ENCODE peak calls at places on chromosomes 11 and 22, in seven cellular contexts. E is heart left ventricle, P is prostate gland, R is IMR-90, J is ovary, I is adrenal gland, D is vagina. Z is an unnamed sample.

GRCh38 chr22:19477321-19478085 is 1.5 kb downstream of the UFD1 start:
- DNase-seq in E (no peak), P (no peak), R (peak; percentile 16), J (no peak), I (no peak), D (no peak), Z (no peak)

GRCh38 chr11:63504933-63505586 is 824 bp upstream of the LGALS12 start:
- DNase-seq in E (peak; percentile 62), P (no peak), R (no peak), J (peak; percentile 75), I (peak; percentile 54), D (no peak), Z (no peak)

GRCh38 chr11:64343740-64344133 is 3.7 kb downstream of the CCDC88B start:
- DNase-seq in E (peak; percentile 51), P (no peak), R (no peak), J (no peak), I (no peak), D (no peak), Z (no peak)

GRCh38 chr11:11486423-11486822 is 133.4 kb upstream of the CSNK2A3 start:
- DNase-seq in E (no peak), P (no peak), R (no peak), J (no peak), I (no peak), D (no peak), Z (no peak)

GRCh38 chr11:35553021-35553420 is 27.6 kb upstream of the PAMR1 start:
- DNase-seq in E (no peak), P (no peak), R (peak; percentile 67), J (no peak), I (no peak), D (no peak), Z (no peak)

GRCh38 chr11:86182976-86183584 is 61.5 kb upstream of the EED start:
- DNase-seq in E (no peak), P (no peak), R (peak; percentile 35), J (no peak), I (no peak), D (no peak), Z (no peak)

GRCh38 chr11:62709262-62710000 is 2.0 kb downstream of the GNG3 start:
- DNase-seq in E (peak; percentile 99), P (peak; percentile 97), R (peak; percentile 97), J (peak; percentile 98), I (peak; percentile 99), D (peak; percentile 98), Z (peak; percentile 99)

GRCh38 chr22:34427436-34427835 is 507.2 kb upstream of the LARGE1 start:
- DNase-seq in E (no peak), P (peak; percentile 57), R (no peak), J (no peak), I (no peak), D (no peak), Z (no peak)

GRCh38 chr22:35921777-35922176 is 106.8 kb downstream of the RBFOX2 start:
- DNase-seq in E (peak; percentile 69), P (peak; percentile 59), R (peak; percentile 90), J (no peak), I (peak; percentile 83), D (no peak), Z (no peak)

GRCh38 chr11:9827700-9828099 is 163.8 kb downstream of the SWAP70 start:
- DNase-seq in E (no peak), P (no peak), R (no peak), J (no peak), I (no peak), D (no peak), Z (no peak)

GRCh38 chr11:130031945-130032344 is 29.3 kb upstream of the PRDM10 start:
- DNase-seq in E (no peak), P (no peak), R (no peak), J (no peak), I (no peak), D (no peak), Z (no peak)

GRCh38 chr22:31790240-31790639 is 36.4 kb downstream of the DEPDC5 start:
- DNase-seq in E (no peak), P (no peak), R (no peak), J (no peak), I (no peak), D (no peak), Z (no peak)

GRCh38 chr11:63869686-63870085 is 30.8 kb downstream of the MARK2 start:
- DNase-seq in E (no peak), P (no peak), R (no peak), J (no peak), I (no peak), D (no peak), Z (no peak)

GRCh38 chr22:46143491-46144147 is 6.7 kb upstream of the PPARA start:
- DNase-seq in E (no peak), P (peak; percentile 33), R (no peak), J (peak; percentile 26), I (peak; percentile 13), D (no peak), Z (no peak)

GRCh38 chr11:29161216-29161615 is 855.6 kb downstream of the KCNA4 start:
- DNase-seq in E (no peak), P (no peak), R (peak; percentile 43), J (no peak), I (no peak), D (no peak), Z (no peak)

GRCh38 chr22:37896181-37896592 is 9.9 kb upstream of the MICALL1 start:
- DNase-seq in E (no peak), P (peak; percentile 45), R (peak; percentile 33), J (no peak), I (peak; percentile 39), D (no peak), Z (no peak)

GRCh38 chr11:119699227-119699626 is 29.8 kb downstream of the NECTIN1 start:
- DNase-seq in E (peak; percentile 88), P (peak; percentile 76), R (no peak), J (peak; percentile 46), I (peak; percentile 73), D (no peak), Z (peak; percentile 52)

GRCh38 chr11:119453881-119454280 is 30.9 kb upstream of the THY1 start:
- DNase-seq in E (no peak), P (no peak), R (no peak), J (no peak), I (no peak), D (no peak), Z (no peak)

GRCh38 chr11:36186340-36186739 is 102.9 kb downstream of the COMMD9 start:
- DNase-seq in E (no peak), P (peak; percentile 42), R (peak; percentile 87), J (no peak), I (no peak), D (peak; percentile 62), Z (peak; percentile 20)

GRCh38 chr11:107203656-107204055 is 185.4 kb upstream of the GUCY1A2 start:
- DNase-seq in E (no peak), P (no peak), R (no peak), J (no peak), I (no peak), D (no peak), Z (no peak)

DNA sequence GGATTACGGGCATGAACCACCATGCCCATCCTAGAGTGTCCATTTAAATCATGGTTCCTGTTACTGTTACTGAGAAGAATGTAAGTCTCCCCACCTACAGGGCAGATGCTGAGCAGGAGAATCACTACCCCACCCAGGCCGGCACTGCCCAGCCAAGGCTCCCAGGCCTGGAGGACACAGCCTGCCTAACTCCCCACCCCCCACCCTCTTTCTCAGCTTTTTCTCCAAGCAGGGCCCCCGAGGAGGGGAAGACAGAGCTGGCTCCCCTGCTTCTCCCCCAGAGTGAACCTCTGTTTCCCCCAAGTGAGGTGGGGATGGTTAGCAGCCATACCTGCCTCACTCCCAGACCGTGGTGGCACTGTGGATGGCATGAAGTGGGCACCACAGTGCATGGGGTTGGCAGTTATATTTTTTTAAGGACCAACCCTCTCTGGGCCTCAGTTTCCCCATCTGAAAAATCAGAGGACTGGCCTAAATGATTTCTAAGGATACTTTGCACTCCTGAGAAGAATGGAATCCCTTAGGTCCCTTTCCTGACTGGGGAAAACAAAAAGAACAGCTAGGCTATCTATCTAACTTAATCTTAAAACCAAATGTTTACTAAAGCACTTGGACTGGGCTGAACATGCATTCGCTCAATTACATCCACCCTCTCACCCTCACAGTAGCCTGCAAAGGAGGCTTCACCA is 5.0 kb downstream of the CBX7 start:
- DNase-seq in E (no peak), P (no peak), R (no peak), J (no peak), I (no peak), D (no peak), Z (no peak)
- H3K4me3 ChIP-seq in E (no peak overlapping the region), P (no peak overlapping the region), R (no peak overlapping the region), J (no peak overlapping the region), I (no peak overlapping the region), D (no peak overlapping the region), Z (no peak overlapping the region)

GRCh38 chr11:59755701-59756495 is 722 bp downstream of the STX3 start:
- DNase-seq in E (peak; percentile 71), P (peak; percentile 81), R (peak; percentile 63), J (peak; percentile 86), I (peak; percentile 87), D (peak; percentile 92), Z (peak; percentile 97)

GRCh38 chr11:59754494-59754858 is 700 bp upstream of the STX3 start:
- DNase-seq in E (no peak), P (peak; percentile 7), R (peak; percentile 3), J (no peak), I (peak; percentile 35), D (no peak), Z (peak; percentile 17)

GRCh38 chr11:59756496-59756840 is 1.3 kb downstream of the STX3 start:
- DNase-seq in E (no peak), P (no peak), R (no peak), J (no peak), I (no peak), D (no peak), Z (no peak)

GRCh38 chr11:59753650-59754493 is 1.3 kb upstream of the STX3 start:
- DNase-seq in E (peak; percentile 91), P (peak; percentile 88), R (peak; percentile 63), J (peak; percentile 87), I (peak; percentile 89), D (no peak), Z (peak; percentile 88)

GRCh38 chr11:59754859-59755700 is at the start of gene STX3:
- DNase-seq in E (peak; percentile 73), P (peak; percentile 73), R (peak; percentile 35), J (peak; percentile 83), I (peak; percentile 82), D (no peak), Z (peak; percentile 95)
- TF ChIP-seq POLR2A in E (no peak), P (peak; percentile 52), R (no peak), J (peak; percentile 19), I (peak; percentile 63), D (no peak), Z (no peak)

GRCh38 chr11:102225689-102226562 is 91.4 kb upstream of the BIRC3 start:
- DNase-seq in E (no peak), P (no peak), R (peak; percentile 97), J (no peak), I (no peak), D (no peak), Z (no peak)
- H3K4me3 ChIP-seq in E (no peak overlapping the region), P (no peak overlapping the region), R (peak overlapping the region; percentile 11), J (no peak overlapping the region), I (no peak overlapping the region), D (no peak overlapping the region), Z (no peak overlapping the region)

DNA sequence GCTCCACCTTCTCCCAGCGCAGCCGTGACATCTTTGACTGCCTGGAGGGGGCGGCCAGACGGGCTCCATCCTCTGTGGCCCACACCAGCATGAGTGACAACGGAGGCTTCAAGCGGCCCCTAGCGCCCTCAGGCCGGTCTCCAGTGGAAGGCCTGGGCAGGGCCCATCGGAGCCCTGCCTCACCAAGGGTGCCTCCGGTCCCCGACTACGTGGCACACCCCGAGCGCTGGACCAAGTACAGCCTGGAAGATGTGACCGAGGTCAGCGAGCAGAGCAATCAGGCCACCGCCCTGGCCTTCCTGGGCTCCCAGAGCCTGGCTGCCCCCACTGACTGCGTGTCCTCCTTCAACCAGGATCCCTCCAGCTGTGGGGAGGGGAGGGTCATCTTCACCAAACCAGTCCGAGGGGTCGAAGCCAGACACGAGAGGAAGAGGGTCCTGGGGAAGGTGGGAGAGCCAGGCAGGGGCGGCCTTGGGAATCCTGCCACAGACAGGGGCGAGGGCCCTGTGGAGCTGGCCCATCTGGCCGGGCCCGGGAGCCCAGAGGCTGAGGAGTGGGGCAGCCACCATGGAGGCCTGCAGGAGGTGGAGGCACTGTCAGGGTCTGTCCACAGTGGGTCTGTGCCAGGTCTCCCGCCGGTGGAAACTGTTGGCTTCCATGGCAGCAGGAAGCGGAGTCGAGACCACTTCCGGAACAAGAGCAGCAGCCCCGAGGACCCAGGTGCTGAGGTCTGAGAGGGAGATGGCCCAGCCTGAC is 2.5 kb downstream of the TSSC4 start:
- DNase-seq in E (no peak), P (no peak), R (no peak), J (no peak), I (no peak), D (no peak), Z (no peak)
- TF ChIP-seq POLR2A in E (no peak), P (no peak), R (no peak), J (no peak), I (no peak), D (no peak), Z (no peak)